ENCODE peak calls at places on chromosomes 3 and 15, in seven cellular contexts. O is AG09309, P is BE2C, I is foreskin fibroblast, Y is IMR-90, W is heart right ventricle, A is astrocyte of the cerebellum. E is an unnamed sample.

GRCh38 chr3:113668015-113668414 is 28.4 kb downstream of the USF3 start:
- DNase-seq in O (no peak), P (no peak), I (peak), Y (peak), W (no peak), A (peak), E (peak)

GRCh38 chr15:26630857-26631256 is 142.0 kb downstream of the GABRB3 start:
- DNase-seq in O (no peak), P (no peak), I (no peak), Y (no peak), W (no peak), A (no peak), E (no peak)

GRCh38 chr15:71651750-71652186 is 158.6 kb upstream of the NR2E3 start:
- DNase-seq in O (peak), P (peak), I (peak), Y (peak), W (no peak), A (peak), E (peak)

GRCh38 chr3:69811452-69812401 is 72.5 kb downstream of the MITF start:
- DNase-seq in O (no peak), P (no peak), I (no peak), Y (no peak), W (no peak), A (no peak), E (no peak)

GRCh38 chr15:52787549-52788098 is 2.5 kb downstream of the ONECUT1 start:
- DNase-seq in O (no peak), P (no peak), I (no peak), Y (no peak), W (no peak), A (no peak), E (no peak)

GRCh38 chr15:52727825-52728224 is 48.6 kb upstream of the ATOSA start:
- DNase-seq in O (no peak), P (peak), I (no peak), Y (no peak), W (no peak), A (no peak), E (peak)

GRCh38 chr3:88203537-88204143 is 53.9 kb downstream of the C3orf38 start:
- DNase-seq in O (peak), P (peak), I (peak), Y (peak), W (peak), A (peak), E (peak)

GRCh38 chr15:57540736-57541135 is 51.0 kb upstream of the MYZAP start:
- DNase-seq in O (no peak), P (no peak), I (no peak), Y (no peak), W (no peak), A (no peak), E (no peak)

GRCh38 chr15:35206060-35206675 is 121.1 kb upstream of the NANOGP8 start:
- DNase-seq in O (no peak), P (no peak), I (peak), Y (peak), W (no peak), A (no peak), E (peak)

GRCh38 chr3:77038468-77038927 is 1.4 kb upstream of the ROBO2 start:
- DNase-seq in O (peak), P (peak), I (peak), Y (peak), W (peak), A (peak), E (peak)

GRCh38 chr3:77041756-77042155 is 1.9 kb downstream of the ROBO2 start:
- DNase-seq in O (no peak), P (no peak), I (peak), Y (no peak), W (no peak), A (no peak), E (no peak)

GRCh38 chr3:77041156-77041696 is 1.3 kb downstream of the ROBO2 start:
- DNase-seq in O (no peak), P (no peak), I (peak), Y (no peak), W (no peak), A (no peak), E (no peak)

GRCh38 chr3:77039606-77040553 is at the start of gene ROBO2:
- DNase-seq in O (no peak), P (peak), I (peak), Y (peak), W (peak), A (no peak), E (no peak)

GRCh38 chr3:77038928-77039605 is 832 bp upstream of the ROBO2 start:
- DNase-seq in O (no peak), P (peak), I (peak), Y (peak), W (no peak), A (no peak), E (no peak)
- H3K4me3 ChIP-seq in O (peak), P (peak), I (peak), Y (peak), W (peak), A (peak), E (peak)

DNA sequence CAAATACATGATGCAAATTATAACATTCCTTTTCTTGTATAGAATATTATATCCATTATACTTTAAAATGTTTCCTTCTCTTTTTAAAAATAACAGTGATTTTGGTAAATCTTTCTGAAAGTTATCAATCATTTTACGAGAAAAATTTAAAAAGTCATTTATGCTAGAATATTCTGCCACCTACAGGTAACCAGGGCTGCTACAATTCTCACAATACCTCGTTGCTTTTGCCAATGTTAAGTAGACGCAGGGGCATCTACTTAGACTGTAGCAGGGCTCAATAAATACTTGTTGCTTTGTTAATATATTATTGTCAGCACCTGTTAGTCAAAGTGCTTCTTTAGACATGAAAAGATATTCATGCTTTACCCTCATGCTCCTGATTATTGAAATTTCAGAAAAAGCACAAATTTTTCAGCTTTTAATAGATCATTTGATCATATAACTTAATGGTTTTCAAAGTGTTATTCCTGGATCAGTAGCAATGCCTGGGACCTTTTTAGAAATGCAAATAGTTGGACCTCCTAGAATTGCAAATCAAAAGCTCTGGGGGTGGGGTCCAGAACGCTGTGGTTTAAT is 223.5 kb upstream of the PDZRN3 start:
- DNase-seq in O (peak), P (no peak), I (peak), Y (peak), W (no peak), A (peak), E (peak)
- TF ChIP-seq CTCF in O (peak), P (peak), I (peak), Y (peak), W (peak), A (peak), E (peak)

DNA sequence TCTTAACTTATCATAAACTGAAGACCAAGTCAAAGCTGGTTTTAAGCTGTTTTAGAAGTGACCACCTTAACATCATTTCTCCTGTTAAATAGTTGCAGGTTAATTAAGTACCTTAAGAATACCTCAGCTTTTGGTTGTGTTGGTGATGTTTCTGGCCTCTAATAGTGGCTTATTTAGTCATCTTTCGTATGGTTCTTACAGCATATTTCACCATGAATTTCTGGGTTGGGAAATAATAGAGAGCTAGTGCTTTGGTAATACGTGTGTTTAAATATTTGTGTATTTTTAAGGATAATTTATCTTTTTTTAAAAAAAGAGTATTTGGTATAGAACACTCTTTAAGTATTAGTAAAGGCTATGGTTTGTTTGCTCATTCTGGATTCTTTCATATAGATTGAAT is 1.6 kb downstream of the RAB8B start:
- DNase-seq in O (no peak), P (no peak), I (no peak), Y (no peak), W (no peak), A (no peak), E (no peak)
- H3K4me3 ChIP-seq in O (no peak), P (no peak), I (peak), Y (peak), W (peak), A (peak), E (no peak)

DNA sequence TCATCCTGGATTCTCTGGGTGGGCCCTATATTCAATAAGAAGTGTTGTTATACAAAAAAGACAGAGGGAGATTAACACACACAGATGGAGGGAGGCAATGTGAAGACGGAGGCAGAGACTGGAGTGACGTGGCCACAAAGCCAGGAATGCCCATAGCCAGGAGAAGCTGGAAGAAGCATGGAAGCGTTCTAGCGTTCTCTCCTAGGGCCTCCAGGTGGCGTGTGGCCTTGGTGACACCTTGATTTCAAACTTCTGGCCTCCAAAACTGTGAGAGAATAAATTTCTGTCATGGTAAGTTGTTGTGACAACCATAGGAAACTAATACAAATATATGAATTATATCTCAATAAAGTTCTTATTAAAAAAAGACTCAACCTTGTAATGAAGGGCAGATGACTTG is 21.3 kb downstream of the THBS1 start:
- DNase-seq in O (no peak), P (no peak), I (no peak), Y (no peak), W (no peak), A (no peak), E (no peak)
- TF ChIP-seq CTCF in O (peak), P (peak), I (peak), Y (peak), W (no peak), A (no peak), E (peak)

DNA sequence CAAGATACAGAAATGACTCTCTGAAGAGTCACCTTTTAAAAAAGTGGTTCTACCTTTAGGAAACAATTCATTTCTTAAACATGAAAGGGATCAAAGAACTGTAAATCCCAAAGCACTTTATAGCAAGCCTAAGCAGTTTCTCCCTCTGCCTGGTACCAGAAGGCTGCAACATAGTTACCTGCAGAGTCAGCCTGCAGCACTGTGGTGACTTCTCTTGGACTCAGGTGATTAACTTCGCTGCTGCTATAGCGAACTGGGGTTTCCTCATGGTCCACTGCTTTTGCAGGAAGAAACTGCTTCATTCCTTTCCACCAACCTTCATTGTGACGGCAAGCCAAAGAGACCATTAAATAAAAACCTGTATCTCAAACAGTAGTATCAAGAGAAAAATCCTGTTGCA is 37.3 kb downstream of the ST3GAL6 start:
- DNase-seq in O (no peak), P (no peak), I (no peak), Y (no peak), W (no peak), A (no peak), E (no peak)
- H3K4me3 ChIP-seq in O (no peak), P (no peak), I (no peak), Y (no peak), W (no peak), A (no peak), E (no peak)

GRCh38 chr15:66131200-66131599 is 122.3 kb downstream of the MEGF11 start:
- DNase-seq in O (no peak), P (no peak), I (no peak), Y (no peak), W (no peak), A (no peak), E (no peak)

GRCh38 chr15:66132251-66132816 is 121.2 kb downstream of the MEGF11 start:
- DNase-seq in O (no peak), P (no peak), I (no peak), Y (no peak), W (peak), A (no peak), E (no peak)

GRCh38 chr15:66131831-66132230 is 121.7 kb downstream of the MEGF11 start:
- DNase-seq in O (no peak), P (no peak), I (no peak), Y (no peak), W (no peak), A (no peak), E (no peak)

GRCh38 chr15:66129561-66129960 is 124.0 kb downstream of the MEGF11 start:
- DNase-seq in O (no peak), P (no peak), I (no peak), Y (no peak), W (no peak), A (no peak), E (no peak)

GRCh38 chr15:66130496-66131014 is 123.0 kb downstream of the MEGF11 start:
- DNase-seq in O (no peak), P (no peak), I (no peak), Y (no peak), W (no peak), A (no peak), E (no peak)
- TF ChIP-seq CTCF in O (no peak), P (peak), I (no peak), Y (no peak), W (no peak), A (peak), E (no peak)

GRCh38 chr3:15794303-15794771 is 3.4 kb downstream of the ANKRD28 start:
- DNase-seq in O (no peak), P (no peak), I (peak), Y (peak), W (no peak), A (no peak), E (peak)
- H3K4me3 ChIP-seq in O (peak), P (no peak), I (peak), Y (peak), W (no peak), A (peak), E (peak)